ENCODE peak calls at places on chromosomes 13 and 19, in eight cellular contexts. One of them, this sample, is unnamed. For H3K9me3 and H3K36me3, the result is how much of the 10 kb centered on the place peaks cover.

GRCh38 chr13:109654341-109655205 is 131.8 kb downstream of the IRS2 start:
- DNase-seq in heart right ventricle: no peak
- DNase-seq in PC-3: no peak
- DNase-seq in effector memory CD4-positive, alpha-beta T cell: no peak
- DNase-seq in psoas muscle: peak
- DNase-seq in left ventricle myocardium inferior: no peak
- DNase-seq in GM23248: no peak
- DNase-seq in H1: no peak
- DNase-seq in this sample: no peak

GRCh38 chr19:6269101-6269886 is 10.5 kb downstream of the MLLT1 start:
- DNase-seq in heart right ventricle: no peak
- DNase-seq in PC-3: no peak
- DNase-seq in effector memory CD4-positive, alpha-beta T cell: no peak
- DNase-seq in psoas muscle: no peak
- DNase-seq in left ventricle myocardium inferior: no peak
- DNase-seq in GM23248: no peak
- DNase-seq in H1: no peak
- DNase-seq in this sample: no peak

GRCh38 chr19:3389876-3390361 is 23.5 kb downstream of the NFIC start:
- DNase-seq in heart right ventricle: no peak
- DNase-seq in PC-3: no peak
- DNase-seq in effector memory CD4-positive, alpha-beta T cell: no peak
- DNase-seq in psoas muscle: peak
- DNase-seq in left ventricle myocardium inferior: no peak
- DNase-seq in GM23248: peak
- DNase-seq in H1: peak
- DNase-seq in this sample: no peak

GRCh38 chr13:20177049-20177831 is 15.5 kb downstream of the GJB2 start:
- DNase-seq in heart right ventricle: no peak
- DNase-seq in PC-3: no peak
- DNase-seq in effector memory CD4-positive, alpha-beta T cell: no peak
- DNase-seq in psoas muscle: no peak
- DNase-seq in left ventricle myocardium inferior: no peak
- DNase-seq in GM23248: no peak
- DNase-seq in H1: no peak
- DNase-seq in this sample: no peak

GRCh38 chr13:33678906-33679657 is 138.9 kb upstream of the RFC3 start:
- DNase-seq in heart right ventricle: peak
- DNase-seq in PC-3: peak
- DNase-seq in effector memory CD4-positive, alpha-beta T cell: peak
- DNase-seq in psoas muscle: peak
- DNase-seq in left ventricle myocardium inferior: peak
- DNase-seq in GM23248: peak
- DNase-seq in H1: no peak
- DNase-seq in this sample: peak

GRCh38 chr13:44758595-44759221 is 182.6 kb upstream of the TSC22D1 start:
- DNase-seq in heart right ventricle: no peak
- DNase-seq in PC-3: peak
- DNase-seq in effector memory CD4-positive, alpha-beta T cell: no peak
- DNase-seq in psoas muscle: no peak
- DNase-seq in left ventricle myocardium inferior: no peak
- DNase-seq in GM23248: peak
- DNase-seq in H1: no peak
- DNase-seq in this sample: peak

GRCh38 chr19:21902596-21902995 is 66.6 kb upstream of the ZNF43 start:
- DNase-seq in heart right ventricle: no peak
- DNase-seq in PC-3: no peak
- DNase-seq in effector memory CD4-positive, alpha-beta T cell: no peak
- DNase-seq in psoas muscle: no peak
- DNase-seq in left ventricle myocardium inferior: no peak
- DNase-seq in GM23248: no peak
- DNase-seq in H1: no peak
- DNase-seq in this sample: no peak

GRCh38 chr19:14072535-14073231 is at the start of gene MISP3:
- DNase-seq in heart right ventricle: peak
- DNase-seq in PC-3: peak
- DNase-seq in effector memory CD4-positive, alpha-beta T cell: no peak
- DNase-seq in psoas muscle: peak
- DNase-seq in left ventricle myocardium inferior: peak
- DNase-seq in GM23248: peak
- DNase-seq in H1: no peak
- DNase-seq in this sample: no peak

GRCh38 chr13:50144473-50145160 is 129.4 kb downstream of the KCNRG start:
- DNase-seq in heart right ventricle: no peak
- DNase-seq in PC-3: no peak
- DNase-seq in effector memory CD4-positive, alpha-beta T cell: no peak
- DNase-seq in psoas muscle: no peak
- DNase-seq in left ventricle myocardium inferior: no peak
- DNase-seq in GM23248: peak
- DNase-seq in H1: no peak
- DNase-seq in this sample: no peak

GRCh38 chr19:38736413-38737280 is 7.6 kb downstream of the CAPN12 start:
- DNase-seq in heart right ventricle: peak
- DNase-seq in PC-3: peak
- DNase-seq in effector memory CD4-positive, alpha-beta T cell: peak
- DNase-seq in psoas muscle: no peak
- DNase-seq in left ventricle myocardium inferior: no peak
- DNase-seq in GM23248: peak
- DNase-seq in H1: peak
- DNase-seq in this sample: no peak

GRCh38 chr13:43537124-43537523 is 249.6 kb downstream of the ENOX1 start:
- DNase-seq in heart right ventricle: no peak
- DNase-seq in PC-3: no peak
- DNase-seq in effector memory CD4-positive, alpha-beta T cell: no peak
- DNase-seq in psoas muscle: no peak
- DNase-seq in left ventricle myocardium inferior: no peak
- DNase-seq in GM23248: peak
- DNase-seq in H1: no peak
- DNase-seq in this sample: no peak

GRCh38 chr19:55178781-55179569 is 1.1 kb downstream of the SYT5 start:
- DNase-seq in heart right ventricle: peak
- DNase-seq in PC-3: peak
- DNase-seq in effector memory CD4-positive, alpha-beta T cell: peak
- DNase-seq in psoas muscle: peak
- DNase-seq in left ventricle myocardium inferior: peak
- DNase-seq in GM23248: peak
- DNase-seq in H1: peak
- DNase-seq in this sample: peak

GRCh38 chr13:28353679-28354078 is 141.2 kb downstream of the FLT1 start:
- DNase-seq in heart right ventricle: no peak
- DNase-seq in PC-3: no peak
- DNase-seq in effector memory CD4-positive, alpha-beta T cell: no peak
- DNase-seq in psoas muscle: no peak
- DNase-seq in left ventricle myocardium inferior: no peak
- DNase-seq in GM23248: no peak
- DNase-seq in H1: no peak
- DNase-seq in this sample: no peak

GRCh38 chr19:55368701-55369563 is 1.3 kb downstream of the IL11 start:
- DNase-seq in heart right ventricle: no peak
- DNase-seq in PC-3: peak
- DNase-seq in effector memory CD4-positive, alpha-beta T cell: no peak
- DNase-seq in psoas muscle: no peak
- DNase-seq in left ventricle myocardium inferior: no peak
- DNase-seq in GM23248: peak
- DNase-seq in H1: no peak
- DNase-seq in this sample: peak

GRCh38 chr19:5046339-5047039 is 77.6 kb downstream of the KDM4B start:
- DNase-seq in heart right ventricle: no peak
- DNase-seq in PC-3: peak
- DNase-seq in effector memory CD4-positive, alpha-beta T cell: no peak
- DNase-seq in psoas muscle: peak
- DNase-seq in left ventricle myocardium inferior: no peak
- DNase-seq in GM23248: peak
- DNase-seq in H1: no peak
- DNase-seq in this sample: no peak

GRCh38 chr19:29881386-29881785 is 60.7 kb upstream of the URI1 start:
- DNase-seq in heart right ventricle: no peak
- DNase-seq in PC-3: peak
- DNase-seq in effector memory CD4-positive, alpha-beta T cell: no peak
- DNase-seq in psoas muscle: no peak
- DNase-seq in left ventricle myocardium inferior: no peak
- DNase-seq in GM23248: peak
- DNase-seq in H1: no peak
- DNase-seq in this sample: no peak

GRCh38 chr13:80840313-80840976 is 499.5 kb upstream of the SPRY2 start:
- DNase-seq in heart right ventricle: no peak
- DNase-seq in PC-3: peak
- DNase-seq in effector memory CD4-positive, alpha-beta T cell: no peak
- DNase-seq in psoas muscle: no peak
- DNase-seq in left ventricle myocardium inferior: no peak
- DNase-seq in GM23248: peak
- DNase-seq in H1: no peak
- DNase-seq in this sample: peak

GRCh38 chr13:34750078-34750703 is 191.9 kb upstream of the NBEA start:
- DNase-seq in heart right ventricle: peak
- DNase-seq in PC-3: no peak
- DNase-seq in effector memory CD4-positive, alpha-beta T cell: no peak
- DNase-seq in psoas muscle: no peak
- DNase-seq in left ventricle myocardium inferior: peak
- DNase-seq in GM23248: peak
- DNase-seq in H1: peak
- DNase-seq in this sample: no peak

GRCh38 chr19:29483944-29484581 is 41.7 kb upstream of the VSTM2B start:
- DNase-seq in heart right ventricle: no peak
- DNase-seq in PC-3: no peak
- DNase-seq in effector memory CD4-positive, alpha-beta T cell: no peak
- DNase-seq in psoas muscle: no peak
- DNase-seq in left ventricle myocardium inferior: no peak
- DNase-seq in GM23248: no peak
- DNase-seq in H1: peak
- DNase-seq in this sample: no peak

GRCh38 chr19:1064661-1065605 is 2.0 kb upstream of the ARHGAP45 start:
- DNase-seq in heart right ventricle: peak
- DNase-seq in PC-3: peak
- DNase-seq in effector memory CD4-positive, alpha-beta T cell: peak
- DNase-seq in psoas muscle: peak
- DNase-seq in left ventricle myocardium inferior: peak
- DNase-seq in GM23248: peak
- DNase-seq in H1: peak
- DNase-seq in this sample: peak

GRCh38 chr19:19459707-19460251 is 54.3 kb downstream of the GATAD2A start:
- DNase-seq in heart right ventricle: no peak
- DNase-seq in PC-3: peak
- DNase-seq in effector memory CD4-positive, alpha-beta T cell: peak
- DNase-seq in psoas muscle: peak
- DNase-seq in left ventricle myocardium inferior: peak
- DNase-seq in GM23248: peak
- DNase-seq in H1: no peak
- DNase-seq in this sample: peak

GRCh38 chr19:34979819-34980640 is 16.0 kb upstream of the ZNF792 start:
- DNase-seq in heart right ventricle: no peak
- DNase-seq in PC-3: no peak
- DNase-seq in effector memory CD4-positive, alpha-beta T cell: no peak
- DNase-seq in psoas muscle: no peak
- DNase-seq in left ventricle myocardium inferior: no peak
- DNase-seq in GM23248: no peak
- DNase-seq in H1: no peak
- DNase-seq in this sample: no peak

GRCh38 chr19:57546513-57546912 is 13.2 kb downstream of the ZNF550 start:
- DNase-seq in heart right ventricle: no peak
- DNase-seq in PC-3: no peak
- DNase-seq in effector memory CD4-positive, alpha-beta T cell: no peak
- DNase-seq in psoas muscle: no peak
- DNase-seq in left ventricle myocardium inferior: no peak
- DNase-seq in GM23248: no peak
- DNase-seq in H1: no peak
- DNase-seq in this sample: no peak
- H3K9me3 ChIP-seq in heart right ventricle: half or more
- H3K9me3 ChIP-seq in PC-3: half or more
- H3K9me3 ChIP-seq in effector memory CD4-positive, alpha-beta T cell: half or more
- H3K9me3 ChIP-seq in psoas muscle: half or more
- H3K9me3 ChIP-seq in left ventricle myocardium inferior: half or more
- H3K9me3 ChIP-seq in GM23248: under half
- H3K9me3 ChIP-seq in H1: under half
- H3K9me3 ChIP-seq in this sample: half or more

GRCh38 chr19:54151362-54152035 is 8.0 kb downstream of the LENG1 start:
- DNase-seq in heart right ventricle: no peak
- DNase-seq in PC-3: no peak
- DNase-seq in effector memory CD4-positive, alpha-beta T cell: no peak
- DNase-seq in psoas muscle: no peak
- DNase-seq in left ventricle myocardium inferior: no peak
- DNase-seq in GM23248: no peak
- DNase-seq in H1: no peak
- DNase-seq in this sample: no peak
- H3K36me3 ChIP-seq in heart right ventricle: half or more
- H3K36me3 ChIP-seq in PC-3: half or more
- H3K36me3 ChIP-seq in effector memory CD4-positive, alpha-beta T cell: half or more
- H3K36me3 ChIP-seq in psoas muscle: under half
- H3K36me3 ChIP-seq in left ventricle myocardium inferior: half or more
- H3K36me3 ChIP-seq in GM23248: under half
- H3K36me3 ChIP-seq in H1: half or more
- H3K36me3 ChIP-seq in this sample: half or more

GRCh38 chr19:12350185-12350889 is 15.1 kb downstream of the ZNF442 start:
- DNase-seq in heart right ventricle: no peak
- DNase-seq in PC-3: no peak
- DNase-seq in effector memory CD4-positive, alpha-beta T cell: no peak
- DNase-seq in psoas muscle: no peak
- DNase-seq in left ventricle myocardium inferior: no peak
- DNase-seq in GM23248: no peak
- DNase-seq in H1: no peak
- DNase-seq in this sample: no peak
- H3K9me3 ChIP-seq in heart right ventricle: half or more
- H3K9me3 ChIP-seq in PC-3: half or more
- H3K9me3 ChIP-seq in effector memory CD4-positive, alpha-beta T cell: under half
- H3K9me3 ChIP-seq in psoas muscle: half or more
- H3K9me3 ChIP-seq in left ventricle myocardium inferior: half or more
- H3K9me3 ChIP-seq in GM23248: under half
- H3K9me3 ChIP-seq in H1: half or more
- H3K9me3 ChIP-seq in this sample: half or more

GRCh38 chr19:52658595-52658994 is 20.4 kb upstream of the ZNF83 start:
- DNase-seq in heart right ventricle: no peak
- DNase-seq in PC-3: no peak
- DNase-seq in effector memory CD4-positive, alpha-beta T cell: no peak
- DNase-seq in psoas muscle: no peak
- DNase-seq in left ventricle myocardium inferior: no peak
- DNase-seq in GM23248: no peak
- DNase-seq in H1: no peak
- DNase-seq in this sample: no peak
- H3K36me3 ChIP-seq in heart right ventricle: under half
- H3K36me3 ChIP-seq in PC-3: half or more
- H3K36me3 ChIP-seq in effector memory CD4-positive, alpha-beta T cell: under half
- H3K36me3 ChIP-seq in psoas muscle: under half
- H3K36me3 ChIP-seq in left ventricle myocardium inferior: half or more
- H3K36me3 ChIP-seq in GM23248: under half
- H3K36me3 ChIP-seq in H1: under half
- H3K36me3 ChIP-seq in this sample: half or more